ENCODE peak calls at places on chromosomes 7 and 10, in nine cellular contexts. E, A, K, B, F, T, N, M and R are unnamed samples.

GRCh38 chr7:44284881-44285541 is 40.4 kb downstream of the CAMK2B start:
- DNase-seq in E (no peak), A (peak; percentile 60), T (no peak), F (no peak), M (peak; percentile 10), K (no peak), B (no peak), N (peak; percentile 34), R (no peak)

GRCh38 chr10:16967000-16967865 is 150.0 kb upstream of the RSU1 start:
- DNase-seq in M (no peak), F (no peak), B (peak; percentile 76), A (no peak), E (peak; percentile 85), N (no peak), K (no peak), T (no peak), R (no peak)

GRCh38 chr7:21507627-21508343 is 35.1 kb upstream of the DNAH11 start:
- DNase-seq in E (peak; percentile 54), M (no peak), A (peak; percentile 19), N (peak; percentile 85), B (peak; percentile 42), F (no peak), T (peak; percentile 17), K (peak; percentile 5), R (peak; percentile 1)

GRCh38 chr7:151769189-151769821 is 107.6 kb downstream of the PRKAG2 start:
- DNase-seq in F (peak; percentile 65), M (no peak), N (no peak), A (no peak), E (no peak), T (no peak), B (no peak), K (no peak), R (no peak)

GRCh38 chr7:50914460-50914859 is 131.8 kb upstream of the GRB10 start:
- DNase-seq in K (no peak), B (no peak), F (no peak), M (no peak), E (no peak), T (no peak), N (no peak), A (no peak), R (no peak)

GRCh38 chr10:8102708-8103401 is 48.4 kb downstream of the GATA3 start:
- DNase-seq in F (no peak), K (no peak), N (peak; percentile 79), T (no peak), A (no peak), M (no peak), E (no peak), B (no peak), R (no peak)

GRCh38 chr10:3654496-3654895 is 130.5 kb downstream of the KLF6 start:
- DNase-seq in F (no peak), N (no peak), M (no peak), A (no peak), K (no peak), B (peak; percentile 13), T (no peak), E (peak; percentile 21), R (no peak)

GRCh38 chr7:108004220-108005142 is 1.5 kb upstream of the LAMB1 start:
- DNase-seq in A (no peak), T (no peak), B (no peak), F (no peak), M (no peak), K (no peak), E (peak; percentile 65), N (peak; percentile 72), R (no peak)

GRCh38 chr10:49758249-49758930 is 3.7 kb downstream of the OGDHL start:
- DNase-seq in B (no peak), T (no peak), E (no peak), K (no peak), F (no peak), M (no peak), A (no peak), N (peak; percentile 38), R (no peak)

GRCh38 chr10:106942035-106942662 is 222.4 kb downstream of the SORCS1 start:
- DNase-seq in M (no peak), E (no peak), K (no peak), A (no peak), N (no peak), F (no peak), T (no peak), B (no peak), R (no peak)